ENCODE peak calls at places on chromosomes 16 and 17, in five cellular contexts. I is endothelial cell of umbilical vein, Q is keratinocyte, K is endodermal cell, E is astrocyte. O is an unnamed sample.

GRCh38 chr16:81442909-81443687 is 1.5 kb upstream of the CMIP start:
- DNase-seq in I (no peak), K (peak), Q (no peak), E (peak), O (no peak)

GRCh38 chr16:78210305-78210704 is 110.9 kb downstream of the WWOX start:
- DNase-seq in Q (peak), I (no peak), K (peak), E (peak), O (no peak)

GRCh38 chr16:11669380-11670146 is 1.3 kb downstream of the SNN start:
- DNase-seq in Q (no peak), I (peak), K (peak), E (no peak), O (no peak)

GRCh38 chr17:77254961-77255741 is 114.4 kb downstream of the SEC14L1 start:
- DNase-seq in E (peak), Q (peak), I (peak), K (peak), O (no peak)

GRCh38 chr17:27544350-27545131 is 86.4 kb upstream of the LGALS9 start:
- DNase-seq in E (peak), Q (no peak), K (peak), I (no peak), O (peak)

GRCh38 chr17:46720408-46720807 is 98.1 kb downstream of the WNT3 start:
- DNase-seq in I (peak), Q (no peak), E (peak), K (no peak), O (no peak)

GRCh38 chr17:80270836-80271235 is 10.2 kb downstream of the RNF213 start:
- DNase-seq in Q (no peak), I (no peak), E (no peak), K (peak), O (peak)

GRCh38 chr17:47653442-47653841 is 3.7 kb downstream of the KPNB1 start:
- DNase-seq in K (no peak), I (no peak), Q (no peak), E (no peak), O (no peak)

GRCh38 chr16:7185689-7186088 is 147.0 kb upstream of the RBFOX1 start:
- DNase-seq in E (no peak), Q (no peak), I (no peak), K (no peak), O (no peak)

GRCh38 chr17:31408586-31408985 is 17.1 kb downstream of the RAB11FIP4 start:
- DNase-seq in I (no peak), Q (no peak), E (no peak), K (peak), O (no peak)

GRCh38 chr16:15608398-15609285 is 34.3 kb downstream of the MARF1 start:
- DNase-seq in E (no peak), I (no peak), Q (no peak), K (no peak), O (no peak)

GRCh38 chr16:26885674-26886073 is 181.1 kb upstream of the C16orf82 start:
- DNase-seq in E (no peak), K (no peak), Q (no peak), I (no peak), O (no peak)

GRCh38 chr17:697682-698081 is 17.0 kb downstream of the VPS53 start:
- DNase-seq in Q (no peak), K (no peak), E (no peak), I (no peak), O (no peak)
- H3K9ac ChIP-seq in Q (no peak), K (no peak), E (no peak), I (no peak), O (no peak)

DNA sequence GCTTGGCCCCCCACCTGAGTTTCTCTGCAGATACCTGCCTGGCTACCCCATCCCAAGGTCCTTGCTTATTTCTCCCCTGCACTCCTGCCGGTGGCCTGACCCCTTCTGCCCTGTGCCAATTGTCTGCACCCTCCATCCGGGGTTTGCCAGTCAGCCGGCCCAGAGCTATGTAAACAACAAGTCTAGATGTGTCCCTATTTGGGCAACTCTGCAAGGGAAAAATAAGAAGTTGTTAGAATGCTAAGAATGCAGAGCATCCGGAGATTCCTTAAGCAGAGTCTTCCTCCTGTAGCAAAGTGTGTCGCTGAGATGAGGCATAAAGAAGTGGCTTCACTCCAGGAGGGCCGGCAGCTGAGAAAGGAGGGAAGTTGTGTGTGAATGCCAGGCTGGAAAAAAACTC is 46.6 kb downstream of the RGS9 start:
- DNase-seq in Q (no peak), K (peak), E (peak), I (peak), O (no peak)
- H3K9ac ChIP-seq in Q (no peak), K (no peak), E (no peak), I (peak), O (no peak)

GRCh38 chr16:2470603-2471015 is 488 bp upstream of the NTN3 start:
- DNase-seq in K (peak), I (no peak), E (no peak), Q (no peak), O (no peak)
- H3K9ac ChIP-seq in K (no peak), I (no peak), E (no peak), Q (no peak), O (no peak)

DNA sequence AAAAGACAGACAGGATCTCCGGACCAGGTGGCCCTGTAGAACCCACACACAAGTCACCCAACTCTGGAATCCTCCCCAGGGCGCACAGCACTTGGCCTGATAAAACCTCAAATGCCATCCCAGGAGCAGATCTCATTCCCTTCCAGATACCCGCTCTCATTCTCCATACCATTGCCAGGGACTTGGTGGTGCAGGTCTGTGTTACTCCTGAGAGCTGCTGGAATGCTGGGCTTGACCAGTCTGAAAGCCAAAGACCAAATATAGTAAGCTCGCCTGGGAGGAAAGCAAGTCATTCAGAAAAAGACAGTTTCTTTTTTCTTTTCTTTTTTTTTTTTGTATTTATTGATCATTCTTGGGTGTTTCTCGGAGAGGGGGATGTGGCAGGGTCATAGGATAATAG is 10.7 kb downstream of the MKS1 start:
- DNase-seq in I (no peak), E (no peak), K (no peak), Q (no peak), O (no peak)
- H3K9ac ChIP-seq in I (no peak), E (no peak), K (no peak), Q (no peak), O (no peak)

GRCh38 chr17:48672340-48672739 is 46.2 kb upstream of the HOXB9 start:
- DNase-seq in E (no peak), Q (no peak), K (no peak), I (no peak), O (no peak)
- H3K9ac ChIP-seq in E (no peak), Q (no peak), K (no peak), I (no peak), O (no peak)

DNA sequence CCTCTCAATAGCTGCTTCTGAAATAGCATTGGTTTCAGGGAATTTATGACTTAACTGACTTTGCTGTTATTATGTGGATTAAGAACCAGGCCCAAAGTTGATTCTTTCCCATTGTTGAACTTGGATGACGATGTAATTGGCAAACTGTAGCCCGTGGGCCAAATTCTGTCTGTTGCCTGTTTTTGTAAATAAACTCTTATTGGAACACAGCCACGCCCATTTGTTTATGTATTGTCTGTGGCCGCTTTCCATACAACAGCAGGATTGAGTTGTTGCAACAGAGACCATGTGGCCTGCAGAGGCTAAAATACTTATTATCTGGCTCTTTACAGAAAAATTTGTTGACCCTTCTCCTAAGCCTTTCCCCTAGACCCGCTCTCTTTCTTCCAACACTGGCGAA is 31.6 kb downstream of the NTN1 start:
- DNase-seq in E (no peak), I (no peak), Q (no peak), K (peak), O (no peak)
- H3K9ac ChIP-seq in E (no peak), I (no peak), Q (no peak), K (no peak), O (no peak)

GRCh38 chr16:89015271-89015859 is 38.4 kb upstream of the CBFA2T3 start:
- DNase-seq in I (no peak), K (peak), E (no peak), Q (no peak), O (peak)
- H3K9ac ChIP-seq in I (no peak), K (no peak), E (no peak), Q (no peak), O (no peak)